ENCODE peak calls at places on chromosomes 1 and 21, in five cellular contexts. O is activated CD4-positive, alpha-beta T cell treated with anti-CD3 and anti-CD28 coated beads for 24 hours; X is fibroblast of lung; J is A172; K is stimulated activated CD8-positive, alpha-beta memory T cell treated with anti-CD3 and anti-CD28 coated beads, Interleukin-15, amount 100 ng/mL, for 1 hour. E is an unnamed sample.

GRCh38 chr21:39386194-39386593 is 37.3 kb upstream of the HMGN1 start:
- DNase-seq in O (no peak), K (no peak), J (no peak), X (peak), E (no peak)

GRCh38 chr1:82778612-82779011 is 977.9 kb downstream of the ADGRL2 start:
- DNase-seq in K (no peak), O (no peak), J (peak), X (no peak), E (no peak)

GRCh38 chr1:223748773-223749733 is 36.7 kb downstream of the CAPN2 start:
- DNase-seq in K (peak), O (peak), X (peak), J (no peak), E (no peak)

GRCh38 chr21:36860736-36861594 is 105.5 kb downstream of the HLCS start:
- DNase-seq in K (no peak), X (peak), O (no peak), J (peak), E (peak)

GRCh38 chr1:148333875-148334338 is 149.2 kb downstream of the PPIAL4G start:
- DNase-seq in X (no peak), O (no peak), K (no peak), J (no peak), E (no peak)

GRCh38 chr1:199273837-199274379 is 635.1 kb downstream of the PTPRC start:
- DNase-seq in X (peak), K (no peak), O (no peak), J (peak), E (peak)

GRCh38 chr1:108777839-108778238 is 31.4 kb downstream of the STXBP3 start:
- DNase-seq in X (no peak), O (no peak), K (no peak), J (no peak), E (no peak)

GRCh38 chr1:205664399-205665108 is 15.8 kb downstream of the SLC45A3 start:
- DNase-seq in K (no peak), O (no peak), J (peak), X (no peak), E (peak)

GRCh38 chr1:226632922-226633351 is 84.4 kb downstream of the STUM start:
- DNase-seq in J (no peak), O (no peak), K (no peak), X (no peak), E (no peak)